ENCODE peak calls at places on chromosome 10, in five cellular contexts. I is cardiac muscle cell, R is upper lobe of right lung, N is K562, W is PC-3. A is an unnamed sample.

GRCh38 chr10:63633677-63634487 is 112.7 kb downstream of the REEP3 start:
- DNase-seq in I (peak; percentile 48), R (no peak), N (peak; percentile 45), W (peak; percentile 85), A (no peak)

GRCh38 chr10:97531401-97531985 is 32.8 kb downstream of the UBTD1 start:
- DNase-seq in I (no peak), R (no peak), N (no peak), W (no peak), A (no peak)

GRCh38 chr10:35070521-35070920 is 19.6 kb downstream of the CUL2 start:
- DNase-seq in I (no peak), R (no peak), N (no peak), W (no peak), A (no peak)

GRCh38 chr10:84293574-84294016 is 34.8 kb upstream of the CCSER2 start:
- DNase-seq in I (no peak), R (no peak), N (peak; percentile 92), W (no peak), A (no peak)

GRCh38 chr10:119413738-119414611 is 128.5 kb downstream of the RGS10 start:
- DNase-seq in I (peak; percentile 19), R (peak; percentile 69), N (no peak), W (no peak), A (peak; percentile 51)

GRCh38 chr10:122446668-122447410 is 7.6 kb upstream of the ARMS2 start:
- DNase-seq in I (no peak), R (no peak), N (no peak), W (no peak), A (no peak)

GRCh38 chr10:63553031-63553430 is 31.8 kb downstream of the REEP3 start:
- DNase-seq in I (no peak), R (no peak), N (no peak), W (peak; percentile 99), A (no peak)

GRCh38 chr10:5464521-5464920 is 34.8 kb downstream of the CALML5 start:
- DNase-seq in I (no peak), R (no peak), N (no peak), W (no peak), A (no peak)

DNA sequence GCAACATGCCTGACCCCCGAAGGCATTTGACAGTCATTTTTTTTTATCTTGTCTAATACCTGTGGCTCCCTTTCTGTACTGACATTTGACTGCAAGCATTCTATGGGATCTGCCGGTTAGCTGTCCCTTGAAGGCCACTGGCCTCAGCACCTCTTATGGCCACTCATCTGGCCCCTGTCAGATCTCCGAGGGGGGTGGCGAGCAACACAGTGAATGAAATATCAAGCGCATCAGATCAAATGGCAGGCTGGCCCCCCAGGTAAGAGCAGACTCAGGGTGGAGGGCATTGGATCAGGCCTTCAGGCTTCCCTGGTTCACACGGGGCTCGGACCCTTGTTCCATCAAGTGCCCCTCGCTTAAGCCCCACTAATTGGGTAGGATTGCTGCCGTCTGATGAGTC is 199.6 kb upstream of the MKI67 start:
- DNase-seq in I (no peak), R (no peak), N (no peak), W (no peak), A (no peak)
- H3K36me3 ChIP-seq in I (no peaks in the 10 kb centered on the region), R (no peaks in the 10 kb centered on the region), N (no peaks in the 10 kb centered on the region), W (no peaks in the 10 kb centered on the region), A (no peaks in the 10 kb centered on the region)

DNA sequence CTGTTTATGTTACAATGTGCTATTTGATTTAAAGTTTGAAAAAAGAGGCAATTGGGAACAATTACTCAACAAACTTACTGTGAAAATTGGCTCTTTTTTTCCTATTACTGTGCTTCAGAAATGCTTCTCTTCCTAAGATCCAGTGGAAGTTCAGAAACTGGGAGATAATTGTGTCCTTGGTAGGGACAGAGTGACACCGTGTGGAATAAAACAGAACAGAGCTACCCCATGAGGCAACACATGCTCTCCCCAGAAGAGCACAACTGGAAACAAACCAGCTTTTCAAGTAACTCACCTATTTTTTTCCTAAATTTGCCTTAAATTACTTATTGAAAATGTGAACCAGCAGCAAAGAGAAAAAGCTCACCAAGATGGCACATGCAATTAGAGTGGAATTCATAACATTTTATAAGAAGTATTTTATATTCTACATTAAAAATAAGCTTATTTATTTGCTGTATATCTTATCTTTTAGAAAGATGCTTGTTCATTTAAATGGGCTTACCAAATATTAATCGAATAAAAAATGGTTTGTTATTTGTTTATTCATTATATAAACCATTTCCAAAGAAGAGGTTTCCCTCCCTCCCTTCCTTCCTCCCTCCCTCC is 346.1 kb upstream of the ANKRD30A start:
- DNase-seq in I (peak; percentile 77), R (no peak), N (peak; percentile 13), W (peak; percentile 100), A (no peak)
- TF ChIP-seq CTCF in I (peak; percentile 78), R (peak; percentile 74), N (no peak), W (peak; percentile 100), A (no peak)

GRCh38 chr10:79436850-79437103 is 8.6 kb downstream of the ZCCHC24 start:
- DNase-seq in I (no peak), R (no peak), N (no peak), W (no peak), A (no peak)
- H3K4me1 ChIP-seq in I (peaks cover 73% of the 10 kb centered on the region), R (peaks cover 37% of the 10 kb centered on the region), N (peaks cover 39% of the 10 kb centered on the region), W (peaks cover 78% of the 10 kb centered on the region), A (peaks cover 15% of the 10 kb centered on the region)

GRCh38 chr10:14880201-14880600 is 1.5 kb downstream of the SUV39H2 start:
- DNase-seq in I (peak; percentile 5), R (no peak), N (no peak), W (peak; percentile 18), A (no peak)
- H3K36me3 ChIP-seq in I (no peaks in the 10 kb centered on the region), R (no peaks in the 10 kb centered on the region), N (peaks cover 37% of the 10 kb centered on the region), W (no peaks in the 10 kb centered on the region), A (peaks cover 4% of the 10 kb centered on the region)